ENCODE peak calls at places on chromosomes 13 and 19, in five cellular contexts. J is occipital lobe, T is heart left ventricle, C is left ventricle myocardium superior, V is EL. R is an unnamed sample.

GRCh38 chr13:111118898-111119607 is 3.9 kb downstream of the ARHGEF7 start:
- DNase-seq in J (no peak), C (no peak), V (no peak), T (no peak), R (no peak)

GRCh38 chr19:51417107-51417806 is at the start of gene SIGLEC10:
- DNase-seq in T (peak), V (peak), J (no peak), C (peak), R (peak)

GRCh38 chr13:38463047-38463446 is 113.4 kb downstream of the UFM1 start:
- DNase-seq in V (no peak), J (no peak), T (no peak), C (no peak), R (no peak)

GRCh38 chr13:113428871-113429607 is 24.2 kb downstream of the ADPRHL1 start:
- DNase-seq in J (no peak), T (no peak), V (no peak), C (no peak), R (no peak)

GRCh38 chr19:18915639-18916038 is 3.5 kb downstream of the COPE start:
- DNase-seq in J (peak), T (no peak), C (no peak), V (peak), R (no peak)

GRCh38 chr13:82480415-82480814 is 1401.9 kb downstream of the SLITRK1 start:
- DNase-seq in J (no peak), T (no peak), V (no peak), C (no peak), R (no peak)

GRCh38 chr19:16789238-16789637 is 40.0 kb upstream of the SIN3B start:
- DNase-seq in T (no peak), V (no peak), C (no peak), J (no peak), R (no peak)

GRCh38 chr19:12872255-12872654 is 9.0 kb downstream of the DNASE2 start:
- DNase-seq in T (no peak), C (no peak), J (no peak), V (no peak), R (no peak)

GRCh38 chr13:99980201-99981114 is 1.1 kb upstream of the ZIC2 start:
- DNase-seq in V (peak), T (peak), J (no peak), C (peak), R (peak)

GRCh38 chr13:112747256-112747655 is 57.4 kb downstream of the ATP11A start:
- DNase-seq in V (no peak), J (peak), C (no peak), T (no peak), R (no peak)

GRCh38 chr13:46170268-46170667 is 11.7 kb downstream of the LCP1 start:
- DNase-seq in V (no peak), J (no peak), T (no peak), C (no peak), R (no peak)

GRCh38 chr19:1521636-1522035 is 2.2 kb upstream of the PLK5 start:
- DNase-seq in V (no peak), J (no peak), T (peak), C (peak), R (peak)

GRCh38 chr13:51027644-51028043 is 83.4 kb downstream of the C13orf42 start:
- DNase-seq in C (no peak), J (no peak), V (no peak), T (no peak), R (no peak)

GRCh38 chr13:87444135-87444534 is 227.0 kb upstream of the SLITRK5 start:
- DNase-seq in T (no peak), V (no peak), C (no peak), J (no peak), R (no peak)

GRCh38 chr13:113879017-113879416 is 15.1 kb upstream of the GAS6 start:
- DNase-seq in C (no peak), V (no peak), T (no peak), J (no peak), R (no peak)

GRCh38 chr19:3113100-3114017 is 19.2 kb downstream of the GNA11 start:
- DNase-seq in C (peak), V (no peak), T (no peak), J (no peak), R (no peak)

GRCh38 chr19:30276312-30276884 is 95.8 kb upstream of the ZNF536 start:
- DNase-seq in J (no peak), C (no peak), V (no peak), T (no peak), R (no peak)

GRCh38 chr13:96460571-96460970 is 370.7 kb downstream of the HS6ST3 start:
- DNase-seq in V (no peak), T (no peak), C (no peak), J (no peak), R (no peak)

GRCh38 chr13:111899714-111900389 is 167.1 kb upstream of the SOX1 start:
- DNase-seq in J (no peak), V (no peak), C (no peak), T (no peak), R (no peak)

GRCh38 chr13:40330950-40331349 is 335.5 kb downstream of the FOXO1 start:
- DNase-seq in V (no peak), J (no peak), T (no peak), C (no peak), R (no peak)

GRCh38 chr19:16400911-16401675 is 70.7 kb downstream of the EPS15L1 start:
- DNase-seq in C (no peak), T (no peak), V (no peak), J (peak), R (no peak)

GRCh38 chr13:111874981-111875380 is 192.0 kb upstream of the SOX1 start:
- DNase-seq in C (no peak), T (no peak), J (no peak), V (no peak), R (no peak)

GRCh38 chr19:1770866-1771576 is 17.7 kb downstream of the ONECUT3 start:
- DNase-seq in C (no peak), T (no peak), J (no peak), V (no peak), R (no peak)

GRCh38 chr19:2332341-2333026 is 4.0 kb downstream of the SPPL2B start:
- DNase-seq in J (no peak), C (no peak), T (no peak), V (no peak), R (peak)

GRCh38 chr13:76148926-76149325 is 512.8 kb downstream of the LMO7 start:
- DNase-seq in J (no peak), T (no peak), V (peak), C (no peak), R (no peak)

GRCh38 chr13:95641961-95642621 is 2.4 kb downstream of the DZIP1 start:
- DNase-seq in V (peak), T (peak), C (peak), J (no peak), R (peak)